ENCODE peak calls at places on chromosomes 3 and 15, in five cellular contexts. E is tibial nerve, M is ureter, T is activated T-helper 1 cell treated with Interleukin-2 at 50 U/mL for 16 hours, V is M059J. O is an unnamed sample.

GRCh38 chr3:129975332-129976090 is 991 bp downstream of the TRH start:
- DNase-seq in T (no peak), V (no peak), M (no peak), E (no peak), O (no peak)

GRCh38 chr3:53506110-53506762 is 11.8 kb downstream of the CACNA1D start:
- DNase-seq in T (no peak), M (no peak), V (no peak), E (no peak), O (peak)

GRCh38 chr3:76570436-76571057 is 469.4 kb upstream of the ROBO2 start:
- DNase-seq in T (no peak), V (no peak), E (no peak), M (no peak), O (peak)

GRCh38 chr3:41140242-41140641 is 59.1 kb upstream of the CTNNB1 start:
- DNase-seq in T (no peak), E (no peak), M (no peak), V (no peak), O (no peak)

GRCh38 chr3:175192536-175192935 is 333.4 kb downstream of the NAALADL2 start:
- DNase-seq in M (no peak), T (no peak), E (no peak), V (peak), O (no peak)

GRCh38 chr3:9398715-9399708 is 1.6 kb downstream of the SETD5 start:
- DNase-seq in T (no peak), M (no peak), V (peak), E (no peak), O (peak)

GRCh38 chr15:91627473-91628309 is 225.8 kb upstream of the SLCO3A1 start:
- DNase-seq in T (no peak), V (peak), E (no peak), M (no peak), O (peak)

GRCh38 chr3:139548801-139549200 is 9.3 kb upstream of the RBP1 start:
- DNase-seq in V (no peak), M (no peak), E (no peak), T (no peak), O (no peak)

GRCh38 chr3:85251766-85252165 is 293.0 kb downstream of the CADM2 start:
- DNase-seq in T (no peak), V (no peak), E (no peak), M (no peak), O (no peak)

GRCh38 chr3:75042941-75043340 is 428.5 kb upstream of the CNTN3 start:
- DNase-seq in M (no peak), T (no peak), V (no peak), E (no peak), O (no peak)

GRCh38 chr3:16085410-16085809 is 89.1 kb upstream of the GALNT15 start:
- DNase-seq in E (no peak), V (no peak), T (no peak), M (no peak), O (no peak)

GRCh38 chr15:89406756-89407650 is 72.4 kb upstream of the POLG start:
- DNase-seq in E (no peak), M (no peak), V (no peak), T (no peak), O (no peak)

GRCh38 chr3:167733961-167734497 is 663 bp downstream of the PDCD10 start:
- DNase-seq in T (no peak), E (no peak), V (peak), M (no peak), O (peak)

GRCh38 chr3:143824675-143825074 is 23.6 kb downstream of the SLC9A9 start:
- DNase-seq in M (no peak), V (no peak), E (no peak), T (no peak), O (no peak)

GRCh38 chr3:87691109-87691508 is 367.7 kb downstream of the CGGBP1 start:
- DNase-seq in M (no peak), E (no peak), V (peak), T (no peak), O (no peak)

GRCh38 chr3:189737071-189737470 is 105.9 kb downstream of the TP63 start:
- DNase-seq in T (no peak), E (no peak), V (peak), M (no peak), O (no peak)

GRCh38 chr3:128878556-128879124 is 780 bp upstream of the ACAD9 start:
- DNase-seq in V (peak), E (no peak), T (no peak), M (peak), O (peak)

GRCh38 chr15:99703603-99704443 is 29.4 kb downstream of the LYSMD4 start:
- DNase-seq in M (no peak), E (no peak), V (peak), T (no peak), O (peak)

GRCh38 chr3:8470801-8471200 is 30.8 kb upstream of the LMCD1 start:
- DNase-seq in V (no peak), M (no peak), T (no peak), E (no peak), O (peak)

GRCh38 chr15:74203914-74204431 is 1.4 kb upstream of the STRA6 start:
- DNase-seq in T (no peak), M (peak), E (peak), V (peak), O (no peak)

GRCh38 chr15:95864467-95864886 is 466.0 kb upstream of the NR2F2 start:
- DNase-seq in M (no peak), E (no peak), T (no peak), V (no peak), O (no peak)

GRCh38 chr3:177468816-177469590 is 271.7 kb upstream of the TBL1XR1 start:
- DNase-seq in T (no peak), E (no peak), V (peak), M (no peak), O (peak)

GRCh38 chr3:106518516-106518915 is 649.7 kb upstream of the CBLB start:
- DNase-seq in E (no peak), V (peak), M (no peak), T (no peak), O (peak)

GRCh38 chr15:98684441-98684840 is 36.1 kb downstream of the IGF1R start:
- DNase-seq in V (peak), E (no peak), T (no peak), M (no peak), O (peak)

GRCh38 chr3:67028385-67028784 is 30.3 kb downstream of the KBTBD8 start:
- DNase-seq in M (no peak), T (no peak), V (no peak), E (no peak), O (no peak)

GRCh38 chr15:101497484-101498034 is 8.1 kb upstream of the PCSK6 start:
- DNase-seq in E (no peak), M (no peak), T (no peak), V (no peak), O (no peak)

GRCh38 chr3:101602731-101603130 is 28.8 kb downstream of the PCNP start:
- DNase-seq in T (no peak), M (no peak), V (no peak), E (no peak), O (no peak)

GRCh38 chr15:40058476-40059140 is 19.6 kb upstream of the SRP14 start:
- DNase-seq in M (no peak), V (peak), E (no peak), T (no peak), O (peak)

GRCh38 chr3:100635273-100635701 is 25.9 kb downstream of the ADGRG7 start:
- DNase-seq in M (no peak), E (no peak), V (no peak), T (no peak), O (no peak)

GRCh38 chr3:76765526-76765925 is 274.4 kb upstream of the ROBO2 start:
- DNase-seq in E (no peak), V (no peak), T (no peak), M (no peak), O (peak)

GRCh38 chr3:140850210-140850955 is 91.3 kb upstream of the SLC25A36 start:
- DNase-seq in T (no peak), M (no peak), V (peak), E (no peak), O (peak)

GRCh38 chr3:170355738-170356595 is 1.5 kb upstream of the SKIL start:
- DNase-seq in E (no peak), V (peak), M (peak), T (no peak), O (peak)

GRCh38 chr3:99499235-99499798 is 139.1 kb upstream of the COL8A1 start:
- DNase-seq in M (no peak), V (peak), T (no peak), E (no peak), O (peak)

O was measured in renal cortical epithelial cell.